ENCODE peak calls at places on chromosomes 2 and 18, in six cellular contexts. S, Z, K, V, R and E are unnamed samples.

GRCh38 chr18:68448736-68449135 is 266.2 kb downstream of the TMX3 start:
- DNase-seq in S (no peak), Z (peak), K (no peak), V (peak), R (no peak), E (no peak)

GRCh38 chr2:201357216-201357615 is at the start of gene FLACC1:
- DNase-seq in S (no peak), Z (peak), K (peak), V (peak), R (peak), E (no peak)

GRCh38 chr2:207624170-207625013 is 802 bp downstream of the METTL21A start:
- DNase-seq in S (peak), Z (no peak), K (peak), V (peak), R (peak), E (peak)

GRCh38 chr2:143429932-143430331 is 300.7 kb downstream of the ARHGAP15 start:
- DNase-seq in S (no peak), Z (no peak), K (no peak), V (peak), R (no peak), E (no peak)

GRCh38 chr18:28176933-28177827 is at the start of gene CDH2:
- DNase-seq in S (no peak), Z (no peak), K (peak), V (peak), R (peak), E (no peak)

GRCh38 chr2:96413067-96413722 is 77.6 kb downstream of the NCAPH start:
- DNase-seq in S (no peak), Z (no peak), K (no peak), V (peak), R (peak), E (no peak)

GRCh38 chr18:77105021-77105420 is 27.6 kb downstream of the MBP start:
- DNase-seq in S (no peak), Z (no peak), K (no peak), V (peak), R (no peak), E (no peak)

GRCh38 chr2:218395456-218395825 is 4.2 kb upstream of the CTDSP1 start:
- DNase-seq in S (no peak), Z (no peak), K (no peak), V (no peak), R (no peak), E (no peak)

GRCh38 chr2:37809525-37809924 is 115.6 kb upstream of the RMDN2 start:
- DNase-seq in S (no peak), Z (no peak), K (peak), V (peak), R (peak), E (no peak)

GRCh38 chr2:215727507-215728503 is 285.5 kb downstream of the MREG start:
- DNase-seq in S (no peak), Z (no peak), K (no peak), V (peak), R (no peak), E (no peak)

GRCh38 chr2:173831312-173832229 is 133.6 kb downstream of the SP3 start:
- DNase-seq in S (no peak), Z (no peak), K (no peak), V (peak), R (peak), E (no peak)

GRCh38 chr18:39205565-39205964 is 1640.0 kb upstream of the CELF4 start:
- DNase-seq in S (no peak), Z (no peak), K (no peak), V (no peak), R (no peak), E (no peak)

GRCh38 chr2:176582990-176583481 is 313.8 kb downstream of the MTX2 start:
- DNase-seq in S (no peak), Z (peak), K (no peak), V (peak), R (peak), E (no peak)

GRCh38 chr2:196404276-196404675 is 232.9 kb upstream of the STK17B start:
- DNase-seq in S (no peak), Z (no peak), K (no peak), V (peak), R (no peak), E (no peak)

GRCh38 chr2:196403471-196403870 is 232.1 kb upstream of the STK17B start:
- DNase-seq in S (no peak), Z (peak), K (no peak), V (peak), R (no peak), E (no peak)

DNA sequence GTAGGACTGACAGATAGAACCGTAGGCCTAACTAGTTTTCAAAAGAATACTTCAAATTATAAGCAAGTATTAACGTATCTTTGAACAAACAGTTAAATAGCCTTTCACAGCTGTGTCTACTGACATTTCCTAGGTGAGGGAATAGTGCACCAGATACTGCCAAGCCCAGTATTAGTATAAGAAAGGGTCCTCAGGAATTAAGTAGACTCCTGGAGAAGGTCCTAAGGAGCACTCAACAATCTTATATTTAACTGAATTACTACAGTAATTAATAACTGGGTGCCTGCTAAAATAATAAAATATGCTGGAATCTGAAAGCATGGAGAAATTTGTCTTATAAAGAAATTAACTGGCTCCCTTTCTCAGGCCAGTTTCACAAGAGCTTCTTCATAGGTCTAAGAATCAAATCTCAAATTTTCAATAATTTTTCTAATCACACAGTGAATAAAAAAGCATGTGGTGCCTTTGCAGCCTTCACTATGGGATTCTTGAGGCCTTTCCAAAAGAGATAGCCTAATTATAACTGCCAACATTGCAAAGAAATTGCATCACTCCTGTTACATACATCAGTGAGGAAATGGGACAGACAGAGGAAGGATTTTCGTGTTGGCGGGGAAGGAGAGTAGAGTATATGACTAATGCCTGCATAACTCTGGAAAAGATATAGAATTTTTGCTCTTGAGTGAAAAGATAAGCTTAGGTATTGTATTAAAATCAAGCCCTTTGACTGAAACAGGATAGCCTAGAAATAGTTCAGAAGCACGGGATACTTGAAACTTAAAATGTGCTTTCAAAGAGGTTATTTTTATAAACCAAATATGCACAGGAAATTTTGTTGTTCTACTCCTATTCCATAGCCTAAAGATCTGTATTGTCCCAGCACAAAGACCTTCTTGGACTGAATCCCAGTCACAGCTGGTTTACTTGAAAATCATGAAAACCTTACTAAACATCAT is 228.6 kb upstream of the STK17B start:
- DNase-seq in S (no peak), Z (peak), K (no peak), V (peak), R (peak), E (no peak)
- H3K4me3 ChIP-seq in S (no peak), Z (no peak), K (no peak), V (no peak), R (no peak), E (no peak)

DNA sequence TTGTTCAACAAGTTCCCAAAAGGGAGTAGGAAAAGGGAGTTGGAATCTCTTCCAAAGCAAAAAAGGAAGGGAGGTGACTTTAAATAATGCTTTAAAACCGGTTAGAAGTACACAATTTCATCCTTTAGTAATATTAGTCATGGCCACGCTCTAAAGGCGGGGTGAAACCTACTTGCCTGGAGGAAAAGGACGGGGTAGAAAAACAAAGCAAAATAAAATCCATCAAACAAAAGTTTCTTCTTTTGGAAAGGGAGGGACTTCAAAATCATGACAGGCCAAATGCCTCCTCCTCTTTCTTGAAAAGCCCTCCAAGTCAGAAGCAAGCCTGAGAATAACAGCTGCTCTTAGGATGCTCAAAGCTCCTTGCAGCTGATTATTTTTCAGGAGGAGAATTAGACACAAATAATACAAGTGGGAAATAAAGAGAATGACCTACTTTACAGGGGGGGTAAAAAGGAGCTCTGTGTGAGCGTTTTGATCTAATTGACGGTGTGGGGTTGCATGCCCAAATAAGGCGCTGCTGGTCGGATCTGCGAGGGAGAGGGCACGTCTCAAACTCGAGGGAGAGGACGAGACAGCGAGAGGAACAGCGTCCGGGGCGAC is 1.8 kb upstream of the NPAS2 start:
- DNase-seq in S (peak), Z (no peak), K (no peak), V (peak), R (no peak), E (no peak)
- H3K4me3 ChIP-seq in S (no peak), Z (peak), K (peak), V (peak), R (peak), E (no peak)

DNA sequence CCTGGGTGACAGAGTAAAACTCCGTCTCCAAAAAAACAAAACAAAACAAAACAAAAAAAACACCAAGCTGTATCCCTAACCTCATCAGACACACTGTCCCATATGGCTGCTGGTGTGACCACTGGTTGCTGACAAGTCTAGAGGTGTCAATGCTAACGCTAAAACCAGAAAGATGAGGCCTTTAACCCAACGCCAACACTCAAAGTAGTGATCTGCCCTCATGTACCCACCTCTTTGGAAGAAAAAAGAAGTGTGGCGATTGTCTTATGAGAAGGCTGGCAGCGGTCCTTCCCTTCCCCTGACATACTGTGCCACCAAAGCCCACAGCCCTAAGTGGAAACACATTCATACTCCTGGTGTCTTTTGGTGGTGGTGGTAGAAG is 9.9 kb downstream of the SERTAD2 start:
- DNase-seq in S (no peak), Z (no peak), K (no peak), V (no peak), R (no peak), E (no peak)
- H3K4me3 ChIP-seq in S (no peak), Z (peak), K (peak), V (peak), R (no peak), E (peak)

DNA sequence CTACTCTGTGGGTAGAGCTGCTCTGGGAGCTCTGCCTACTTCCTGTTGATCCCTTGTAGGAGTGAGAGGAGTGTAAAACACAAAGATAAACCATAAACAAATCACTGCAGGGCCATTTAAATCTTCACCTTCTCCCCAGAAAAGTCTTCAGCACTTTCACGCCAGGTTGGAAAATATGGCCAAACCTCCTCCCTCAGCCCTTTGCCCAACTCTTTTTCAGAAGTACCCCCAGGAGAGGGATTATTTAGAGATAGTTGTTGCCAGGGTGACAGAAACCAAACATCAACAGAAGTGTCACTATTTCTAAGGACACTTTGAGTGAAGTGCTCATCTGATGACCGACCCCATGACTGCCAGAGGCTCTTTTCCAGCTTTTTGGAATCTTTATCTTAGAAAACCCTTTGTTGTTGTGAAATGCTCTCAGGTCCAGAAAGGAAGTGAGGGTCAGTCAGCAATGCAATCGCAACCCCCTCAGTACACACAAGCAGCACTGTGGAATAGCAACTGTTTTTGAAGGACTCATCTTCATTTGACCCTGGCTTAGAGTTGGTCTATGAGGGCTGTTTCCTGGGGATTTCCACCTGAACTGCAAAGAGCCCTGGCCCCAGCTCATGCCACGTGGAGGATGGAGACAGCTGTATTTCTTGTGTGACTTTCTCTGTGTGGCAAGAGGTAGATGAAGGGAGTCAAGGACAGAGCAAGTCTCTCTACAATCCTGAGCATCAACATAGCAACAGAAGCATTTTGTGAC is 114.0 kb upstream of the STON1 start:
- DNase-seq in S (peak), Z (no peak), K (peak), V (no peak), R (peak), E (no peak)
- H3K4me3 ChIP-seq in S (no peak), Z (no peak), K (no peak), V (no peak), R (no peak), E (no peak)

GRCh38 chr18:10033038-10033437 is 119.2 kb downstream of the VAPA start:
- DNase-seq in S (no peak), Z (no peak), K (no peak), V (no peak), R (no peak), E (no peak)
- H3K4me3 ChIP-seq in S (no peak), Z (no peak), K (no peak), V (no peak), R (no peak), E (no peak)

GRCh38 chr2:42068571-42069178 is 20.9 kb downstream of the PKDCC start:
- DNase-seq in S (no peak), Z (no peak), K (no peak), V (no peak), R (no peak), E (no peak)
- H3K4me3 ChIP-seq in S (no peak), Z (no peak), K (no peak), V (no peak), R (no peak), E (no peak)

DNA sequence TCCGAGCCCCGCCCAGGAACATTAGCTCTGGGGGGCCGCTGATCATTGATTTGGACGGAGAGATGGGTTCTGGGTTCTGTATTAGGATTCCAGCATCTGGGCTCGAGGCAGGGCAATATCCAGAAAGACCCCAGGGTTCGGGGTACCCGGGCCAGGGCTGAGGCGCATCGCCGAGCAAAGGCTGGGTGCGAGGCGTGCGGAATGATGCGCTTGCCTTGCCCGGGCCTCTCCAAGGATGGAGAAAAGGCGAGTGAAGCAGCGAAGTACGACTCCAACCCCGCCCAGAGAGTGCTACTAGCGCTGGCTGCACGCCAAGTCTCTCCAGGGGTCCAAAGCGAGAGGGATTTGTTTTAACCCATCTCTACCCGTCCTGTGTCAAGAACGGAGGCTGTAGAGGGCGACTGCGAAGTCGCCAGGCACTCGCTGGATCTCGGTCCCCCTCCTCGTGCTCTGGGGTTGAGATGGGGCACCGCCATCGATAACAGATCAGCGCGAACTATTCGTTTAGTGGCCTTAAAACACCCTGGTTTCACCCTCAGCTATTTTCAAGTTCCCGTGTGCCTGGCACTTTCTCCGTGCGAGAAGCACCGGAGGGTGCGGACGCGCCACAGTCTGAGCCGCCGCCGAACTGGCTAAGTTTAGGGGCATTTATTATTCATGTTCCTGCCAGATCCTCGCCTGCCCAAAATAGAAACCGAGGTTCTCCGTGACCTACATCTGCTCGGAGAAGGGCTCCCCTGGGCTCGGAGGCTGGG is 1.9 kb downstream of the ADCYAP1 start:
- DNase-seq in S (no peak), Z (no peak), K (peak), V (peak), R (peak), E (no peak)
- H3K4me3 ChIP-seq in S (no peak), Z (no peak), K (peak), V (peak), R (peak), E (no peak)